ENCODE peak calls at places on chromosomes 12 and 14, in four cellular contexts. M is mesendoderm, A is IMR-90, T is H1. G is an unnamed sample.

GRCh38 chr12:6215120-6215807 is 15.1 kb downstream of the CD9 start:
- DNase-seq in M (peak), A (no peak), T (peak), G (peak)

GRCh38 chr12:64392221-64392620 is 1.7 kb upstream of the C12orf56 start:
- DNase-seq in M (peak), A (peak), T (no peak), G (no peak)

GRCh38 chr12:51951843-51952722 is 584 bp downstream of the ACVR1B start:
- DNase-seq in M (peak), A (no peak), T (no peak), G (peak)

GRCh38 chr12:121132601-121133481 is at the start of gene P2RX7:
- DNase-seq in M (peak), A (peak), T (peak), G (peak)

GRCh38 chr14:71933026-71933587 is 878 bp downstream of the RGS6 start:
- DNase-seq in M (peak), A (no peak), T (no peak), G (peak)

GRCh38 chr14:90510208-90510607 is 113.4 kb downstream of the CALM1 start:
- DNase-seq in M (no peak), A (no peak), T (no peak), G (peak)

GRCh38 chr12:89476232-89476631 is 48.4 kb downstream of the GALNT4 start:
- DNase-seq in M (no peak), A (no peak), T (no peak), G (no peak)

GRCh38 chr12:63805704-63806672 is 26.3 kb downstream of the RXYLT1 start:
- DNase-seq in M (no peak), A (no peak), T (no peak), G (no peak)

GRCh38 chr12:68264864-68265256 is 11.5 kb upstream of the IL22 start:
- DNase-seq in M (no peak), A (peak), T (no peak), G (no peak)

GRCh38 chr14:54462048-54462447 is 20.9 kb upstream of the CNIH1 start:
- DNase-seq in M (no peak), A (no peak), T (no peak), G (no peak)

GRCh38 chr12:106907411-106907810 is 48.3 kb upstream of the TMEM263 start:
- DNase-seq in M (no peak), A (no peak), T (no peak), G (no peak)

GRCh38 chr12:69898236-69898635 is 73.2 kb downstream of the MYRFL start:
- DNase-seq in M (no peak), A (peak), T (no peak), G (no peak)

GRCh38 chr14:77259025-77259715 is 11.8 kb downstream of the NGB start:
- DNase-seq in M (no peak), A (no peak), T (no peak), G (no peak)

GRCh38 chr12:81381951-81382350 is 304.1 kb downstream of the ACSS3 start:
- DNase-seq in M (no peak), A (no peak), T (no peak), G (no peak)

GRCh38 chr14:69685217-69685616 is 73.8 kb downstream of the SUSD6 start:
- DNase-seq in M (no peak), A (peak), T (no peak), G (no peak)

GRCh38 chr12:10497602-10498001 is 8.1 kb upstream of the EIF2S3B start:
- DNase-seq in M (no peak), A (no peak), T (no peak), G (no peak)

GRCh38 chr12:112239020-112239419 is 113.7 kb downstream of the TRAFD1 start:
- DNase-seq in M (no peak), A (no peak), T (no peak), G (no peak)

GRCh38 chr12:22437031-22437806 is 102.7 kb upstream of the ST8SIA1 start:
- DNase-seq in M (peak), A (no peak), T (no peak), G (peak)

GRCh38 chr12:124160102-124160501 is 134.8 kb upstream of the RFLNA start:
- DNase-seq in M (no peak), A (no peak), T (no peak), G (no peak)

DNA sequence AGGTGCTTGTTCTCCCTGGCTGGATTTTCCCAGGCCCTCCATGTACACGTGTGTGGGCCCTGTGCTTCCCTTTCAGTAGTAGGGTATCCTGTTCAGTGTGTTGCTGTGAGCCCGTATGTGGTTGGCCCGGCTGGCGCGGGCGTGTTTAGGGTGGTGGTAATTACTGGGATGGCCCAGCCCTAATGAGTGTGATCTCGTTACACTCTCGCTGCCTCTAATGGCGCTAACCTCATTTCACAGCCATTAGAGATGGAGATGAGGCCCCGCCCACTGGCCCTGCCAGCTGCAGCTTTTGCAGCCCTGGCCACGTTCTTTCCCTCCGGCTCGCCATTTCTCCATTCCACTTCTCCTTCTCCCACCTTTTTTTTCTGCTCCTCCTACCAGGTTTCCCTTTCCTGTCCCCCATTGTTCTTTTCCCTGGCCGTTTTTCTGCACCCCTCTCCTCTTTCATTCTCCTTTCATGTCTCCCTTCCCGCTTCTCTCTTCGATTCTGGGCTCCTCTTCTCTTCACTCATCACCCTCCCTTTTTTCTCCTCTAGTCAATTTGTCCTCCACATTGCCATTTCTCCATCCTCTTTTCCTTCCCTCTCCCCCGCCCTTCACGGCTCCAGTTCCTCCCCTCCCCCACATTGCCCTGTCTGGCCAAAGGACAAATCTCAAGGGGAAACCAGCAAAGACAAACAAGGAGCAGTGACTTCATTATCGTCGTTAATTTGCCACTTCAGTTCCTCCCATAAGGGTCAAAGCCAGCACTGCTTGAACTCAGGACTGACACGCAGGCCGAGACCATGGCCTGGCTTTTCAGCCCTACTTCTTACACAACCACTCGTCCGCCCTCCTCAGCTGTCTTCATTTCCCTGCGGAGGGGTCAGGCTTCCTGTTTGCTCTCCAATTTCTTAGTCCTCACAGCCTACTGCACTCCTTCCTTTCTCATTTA is 6.8 kb downstream of the ZFHX2 start:
- DNase-seq in M (peak), A (no peak), T (no peak), G (peak)
- H3K4me2 ChIP-seq in M (peak), A (no peak), T (peak), G (peak)

DNA sequence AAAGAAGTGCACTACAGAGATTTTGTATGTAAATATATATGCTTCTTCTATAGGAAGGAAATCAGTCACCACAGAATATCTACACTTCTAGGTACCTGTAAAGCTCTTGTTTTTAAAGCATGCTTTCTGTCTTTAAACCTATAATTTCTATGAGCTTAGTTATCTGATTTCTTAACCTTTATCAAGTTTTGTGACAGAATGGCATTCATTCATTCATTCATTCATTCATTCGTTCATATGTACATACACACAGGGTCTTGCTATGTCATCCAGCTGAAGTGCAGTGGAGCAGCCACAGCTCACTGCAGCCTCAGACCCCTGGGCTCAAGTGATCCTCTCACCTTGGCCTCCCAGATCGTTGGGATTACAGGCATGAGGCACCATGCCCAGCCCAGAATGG is 16.1 kb downstream of the PPHLN1 start:
- DNase-seq in M (no peak), A (no peak), T (no peak), G (no peak)
- H3K56ac ChIP-seq in M (no peak), A (no peak), T (no peak), G (no peak)

DNA sequence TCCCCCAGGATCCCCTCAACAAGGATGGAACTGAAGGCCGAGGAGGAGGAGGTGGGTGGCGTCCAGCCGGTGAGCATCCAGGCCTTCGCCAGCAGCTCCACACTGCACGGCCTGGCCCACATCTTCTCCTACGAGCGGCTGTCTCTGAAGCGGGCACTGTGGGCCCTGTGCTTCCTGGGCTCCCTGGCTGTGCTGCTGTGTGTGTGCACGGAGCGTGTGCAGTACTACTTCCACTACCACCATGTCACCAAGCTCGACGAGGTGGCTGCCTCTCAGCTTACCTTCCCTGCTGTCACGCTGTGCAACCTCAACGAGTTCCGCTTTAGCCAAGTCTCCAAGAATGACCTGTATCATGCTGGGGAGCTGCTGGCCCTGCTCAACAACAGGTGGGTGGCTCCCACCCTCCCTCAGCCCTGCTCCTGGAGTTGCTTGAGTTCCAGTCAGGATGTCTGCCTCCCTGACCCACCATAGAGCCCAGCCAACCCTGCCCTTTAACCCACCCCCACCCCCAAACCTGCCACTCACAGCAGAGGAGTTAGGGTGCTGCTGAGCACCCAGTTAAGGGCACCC is 1.4 kb downstream of the ASIC1 start:
- DNase-seq in M (no peak), A (no peak), T (no peak), G (no peak)
- H3K4me2 ChIP-seq in M (no peak), A (no peak), T (no peak), G (no peak)

GRCh38 chr12:110639336-110640178 is 25.6 kb downstream of the TCTN1 start:
- DNase-seq in M (no peak), A (peak), T (no peak), G (peak)
- H3K56ac ChIP-seq in M (no peak), A (no peak), T (no peak), G (no peak)

GRCh38 chr12:93181396-93181965 is 196.2 kb upstream of the NUDT4 start:
- DNase-seq in M (no peak), A (no peak), T (no peak), G (no peak)
- H3K4me2 ChIP-seq in M (no peak), A (no peak), T (no peak), G (no peak)

GRCh38 chr12:30450872-30451271 is 244.8 kb downstream of the IPO8 start:
- DNase-seq in M (peak), A (no peak), T (no peak), G (no peak)
- H3K56ac ChIP-seq in M (no peak), A (no peak), T (no peak), G (no peak)

GRCh38 chr14:103453791-103454190 is 68.6 kb downstream of the MARK3 start:
- DNase-seq in M (no peak), A (no peak), T (no peak), G (no peak)
- H3K4me2 ChIP-seq in M (no peak), A (no peak), T (no peak), G (no peak)

GRCh38 chr12:102862486-102862885 is 54.6 kb downstream of the PAH start:
- DNase-seq in M (no peak), A (no peak), T (no peak), G (no peak)
- H3K56ac ChIP-seq in M (no peak), A (no peak), T (no peak), G (no peak)

GRCh38 chr12:62632521-62632920 is 165.9 kb downstream of the MON2 start:
- DNase-seq in M (peak), A (no peak), T (no peak), G (peak)
- H3K4me2 ChIP-seq in M (peak), A (peak), T (peak), G (peak)

G was measured in H9.